ENCODE peak calls at places on chromosomes 11 and 22, in six cellular contexts. One of them, this sample, is unnamed.

GRCh38 chr11:44916797-44917196 is 33.9 kb downstream of the TP53I11 start:
- DNase-seq in lower lobe of right lung: no peak
- DNase-seq in activated B cell treated with CpG ODN at 0.5 μM for 24 hours: no peak
- DNase-seq in epithelial cell of esophagus: no peak
- DNase-seq in brain microvascular endothelial cell: no peak
- DNase-seq in progenitor cell of endocrine pancreas: no peak
- DNase-seq in this sample: no peak

GRCh38 chr11:87454246-87454645 is 416.5 kb downstream of the TMEM135 start:
- DNase-seq in lower lobe of right lung: no peak
- DNase-seq in epithelial cell of esophagus: peak
- DNase-seq in activated B cell treated with CpG ODN at 0.5 μM for 24 hours: no peak
- DNase-seq in progenitor cell of endocrine pancreas: no peak
- DNase-seq in brain microvascular endothelial cell: peak
- DNase-seq in this sample: no peak

GRCh38 chr11:8207080-8208000 is 38.5 kb upstream of the RIC3 start:
- DNase-seq in brain microvascular endothelial cell: no peak
- DNase-seq in lower lobe of right lung: no peak
- DNase-seq in epithelial cell of esophagus: no peak
- DNase-seq in progenitor cell of endocrine pancreas: no peak
- DNase-seq in activated B cell treated with CpG ODN at 0.5 μM for 24 hours: no peak
- DNase-seq in this sample: peak

GRCh38 chr22:44668190-44668885 is 33.7 kb upstream of the PRR5 start:
- DNase-seq in lower lobe of right lung: peak
- DNase-seq in epithelial cell of esophagus: no peak
- DNase-seq in progenitor cell of endocrine pancreas: peak
- DNase-seq in brain microvascular endothelial cell: no peak
- DNase-seq in activated B cell treated with CpG ODN at 0.5 μM for 24 hours: peak
- DNase-seq in this sample: no peak

GRCh38 chr11:116193321-116194114 is 579.3 kb downstream of the BUD13 start:
- DNase-seq in brain microvascular endothelial cell: peak
- DNase-seq in epithelial cell of esophagus: peak
- DNase-seq in activated B cell treated with CpG ODN at 0.5 μM for 24 hours: no peak
- DNase-seq in lower lobe of right lung: peak
- DNase-seq in progenitor cell of endocrine pancreas: peak
- DNase-seq in this sample: no peak

GRCh38 chr11:78350646-78351165 is 66.9 kb downstream of the GAB2 start:
- DNase-seq in activated B cell treated with CpG ODN at 0.5 μM for 24 hours: no peak
- DNase-seq in brain microvascular endothelial cell: no peak
- DNase-seq in epithelial cell of esophagus: no peak
- DNase-seq in lower lobe of right lung: no peak
- DNase-seq in progenitor cell of endocrine pancreas: no peak
- DNase-seq in this sample: peak

GRCh38 chr11:7977251-7977917 is 9.8 kb upstream of the EIF3F start:
- DNase-seq in epithelial cell of esophagus: peak
- DNase-seq in lower lobe of right lung: no peak
- DNase-seq in brain microvascular endothelial cell: peak
- DNase-seq in activated B cell treated with CpG ODN at 0.5 μM for 24 hours: no peak
- DNase-seq in progenitor cell of endocrine pancreas: no peak
- DNase-seq in this sample: peak

GRCh38 chr22:46352691-46353386 is 17.3 kb downstream of the TRMU start:
- DNase-seq in brain microvascular endothelial cell: peak
- DNase-seq in epithelial cell of esophagus: peak
- DNase-seq in progenitor cell of endocrine pancreas: no peak
- DNase-seq in activated B cell treated with CpG ODN at 0.5 μM for 24 hours: no peak
- DNase-seq in lower lobe of right lung: peak
- DNase-seq in this sample: no peak

GRCh38 chr22:36256474-36256873 is 3.5 kb downstream of the APOL1 start:
- DNase-seq in progenitor cell of endocrine pancreas: no peak
- DNase-seq in activated B cell treated with CpG ODN at 0.5 μM for 24 hours: no peak
- DNase-seq in epithelial cell of esophagus: no peak
- DNase-seq in brain microvascular endothelial cell: no peak
- DNase-seq in lower lobe of right lung: no peak
- DNase-seq in this sample: no peak

GRCh38 chr11:61041755-61042518 is 60.4 kb upstream of the CD5 start:
- DNase-seq in progenitor cell of endocrine pancreas: peak
- DNase-seq in brain microvascular endothelial cell: peak
- DNase-seq in lower lobe of right lung: no peak
- DNase-seq in epithelial cell of esophagus: no peak
- DNase-seq in activated B cell treated with CpG ODN at 0.5 μM for 24 hours: no peak
- DNase-seq in this sample: no peak

GRCh38 chr11:44673691-44674090 is 53.1 kb upstream of the TSPAN18 start:
- DNase-seq in lower lobe of right lung: no peak
- DNase-seq in progenitor cell of endocrine pancreas: no peak
- DNase-seq in epithelial cell of esophagus: no peak
- DNase-seq in activated B cell treated with CpG ODN at 0.5 μM for 24 hours: no peak
- DNase-seq in brain microvascular endothelial cell: no peak
- DNase-seq in this sample: no peak

GRCh38 chr11:117199061-117199915 is at the start of gene TAGLN:
- DNase-seq in epithelial cell of esophagus: peak
- DNase-seq in brain microvascular endothelial cell: peak
- DNase-seq in activated B cell treated with CpG ODN at 0.5 μM for 24 hours: no peak
- DNase-seq in lower lobe of right lung: peak
- DNase-seq in progenitor cell of endocrine pancreas: no peak
- DNase-seq in this sample: peak

GRCh38 chr11:101516546-101516945 is 67.3 kb downstream of the TRPC6 start:
- DNase-seq in epithelial cell of esophagus: no peak
- DNase-seq in brain microvascular endothelial cell: no peak
- DNase-seq in progenitor cell of endocrine pancreas: no peak
- DNase-seq in lower lobe of right lung: no peak
- DNase-seq in activated B cell treated with CpG ODN at 0.5 μM for 24 hours: no peak
- DNase-seq in this sample: no peak

GRCh38 chr11:57566564-57567209 is 785 bp downstream of the UBE2L6 start:
- DNase-seq in progenitor cell of endocrine pancreas: no peak
- DNase-seq in epithelial cell of esophagus: no peak
- DNase-seq in activated B cell treated with CpG ODN at 0.5 μM for 24 hours: no peak
- DNase-seq in lower lobe of right lung: no peak
- DNase-seq in brain microvascular endothelial cell: no peak
- DNase-seq in this sample: peak

GRCh38 chr11:92993004-92993403 is 23.6 kb downstream of the MTNR1B start:
- DNase-seq in progenitor cell of endocrine pancreas: no peak
- DNase-seq in lower lobe of right lung: no peak
- DNase-seq in epithelial cell of esophagus: no peak
- DNase-seq in brain microvascular endothelial cell: no peak
- DNase-seq in activated B cell treated with CpG ODN at 0.5 μM for 24 hours: no peak
- DNase-seq in this sample: no peak

GRCh38 chr11:6307879-6308278 is 12.4 kb downstream of the CAVIN3 start:
- DNase-seq in progenitor cell of endocrine pancreas: no peak
- DNase-seq in activated B cell treated with CpG ODN at 0.5 μM for 24 hours: no peak
- DNase-seq in epithelial cell of esophagus: peak
- DNase-seq in brain microvascular endothelial cell: peak
- DNase-seq in lower lobe of right lung: no peak
- DNase-seq in this sample: no peak

GRCh38 chr11:127680146-127680545 is 679.6 kb upstream of the KIRREL3 start:
- DNase-seq in activated B cell treated with CpG ODN at 0.5 μM for 24 hours: no peak
- DNase-seq in progenitor cell of endocrine pancreas: no peak
- DNase-seq in lower lobe of right lung: no peak
- DNase-seq in brain microvascular endothelial cell: no peak
- DNase-seq in epithelial cell of esophagus: no peak
- DNase-seq in this sample: no peak
- TF ChIP-seq CTCF in activated B cell treated with CpG ODN at 0.5 μM for 24 hours: no peak
- TF ChIP-seq CTCF in progenitor cell of endocrine pancreas: no peak
- TF ChIP-seq CTCF in lower lobe of right lung: no peak
- TF ChIP-seq CTCF in brain microvascular endothelial cell: no peak
- TF ChIP-seq CTCF in epithelial cell of esophagus: no peak
- TF ChIP-seq CTCF in this sample: no peak

DNA sequence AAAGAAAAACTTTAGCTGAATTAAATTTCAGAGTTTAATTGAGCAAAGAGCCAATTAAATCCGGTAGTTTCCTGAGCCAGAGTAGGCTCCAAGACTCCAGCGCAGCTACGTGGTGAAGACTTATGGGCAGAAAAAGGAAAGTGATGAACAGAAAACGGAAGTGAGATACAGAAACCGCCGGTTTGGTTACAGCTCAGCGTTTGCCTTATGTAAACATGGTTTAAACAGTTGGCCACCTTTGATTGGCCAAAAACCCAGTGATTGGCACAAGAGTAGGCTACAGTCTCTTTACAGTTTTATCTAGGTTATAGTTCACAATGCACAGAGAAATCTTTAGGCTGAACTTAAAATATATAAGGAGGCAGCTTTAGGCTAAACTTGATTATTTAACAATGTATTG is 723.4 kb downstream of the NTM start:
- DNase-seq in brain microvascular endothelial cell: no peak
- DNase-seq in activated B cell treated with CpG ODN at 0.5 μM for 24 hours: no peak
- DNase-seq in progenitor cell of endocrine pancreas: no peak
- DNase-seq in epithelial cell of esophagus: no peak
- DNase-seq in lower lobe of right lung: no peak
- DNase-seq in this sample: no peak
- TF ChIP-seq CTCF in brain microvascular endothelial cell: no peak
- TF ChIP-seq CTCF in activated B cell treated with CpG ODN at 0.5 μM for 24 hours: no peak
- TF ChIP-seq CTCF in progenitor cell of endocrine pancreas: no peak
- TF ChIP-seq CTCF in epithelial cell of esophagus: no peak
- TF ChIP-seq CTCF in lower lobe of right lung: no peak
- TF ChIP-seq CTCF in this sample: no peak

GRCh38 chr11:46183819-46184218 is 62.6 kb upstream of the PHF21A start:
- DNase-seq in activated B cell treated with CpG ODN at 0.5 μM for 24 hours: no peak
- DNase-seq in lower lobe of right lung: no peak
- DNase-seq in brain microvascular endothelial cell: peak
- DNase-seq in epithelial cell of esophagus: peak
- DNase-seq in progenitor cell of endocrine pancreas: no peak
- DNase-seq in this sample: peak

GRCh38 chr11:46188017-46188416 is 66.8 kb upstream of the PHF21A start:
- DNase-seq in lower lobe of right lung: no peak
- DNase-seq in brain microvascular endothelial cell: no peak
- DNase-seq in activated B cell treated with CpG ODN at 0.5 μM for 24 hours: no peak
- DNase-seq in epithelial cell of esophagus: no peak
- DNase-seq in progenitor cell of endocrine pancreas: no peak
- DNase-seq in this sample: no peak
- TF ChIP-seq CTCF in lower lobe of right lung: no peak
- TF ChIP-seq CTCF in brain microvascular endothelial cell: no peak
- TF ChIP-seq CTCF in activated B cell treated with CpG ODN at 0.5 μM for 24 hours: no peak
- TF ChIP-seq CTCF in epithelial cell of esophagus: no peak
- TF ChIP-seq CTCF in progenitor cell of endocrine pancreas: no peak
- TF ChIP-seq CTCF in this sample: no peak

GRCh38 chr22:42991010-42991651 is 23.8 kb downstream of the PACSIN2 start:
- DNase-seq in progenitor cell of endocrine pancreas: no peak
- DNase-seq in activated B cell treated with CpG ODN at 0.5 μM for 24 hours: no peak
- DNase-seq in lower lobe of right lung: no peak
- DNase-seq in epithelial cell of esophagus: peak
- DNase-seq in brain microvascular endothelial cell: peak
- DNase-seq in this sample: peak

GRCh38 chr22:42992886-42993479 is 22.0 kb downstream of the PACSIN2 start:
- DNase-seq in brain microvascular endothelial cell: no peak
- DNase-seq in epithelial cell of esophagus: no peak
- DNase-seq in lower lobe of right lung: no peak
- DNase-seq in activated B cell treated with CpG ODN at 0.5 μM for 24 hours: no peak
- DNase-seq in progenitor cell of endocrine pancreas: no peak
- DNase-seq in this sample: no peak

GRCh38 chr22:42992092-42992491 is 22.9 kb downstream of the PACSIN2 start:
- DNase-seq in activated B cell treated with CpG ODN at 0.5 μM for 24 hours: no peak
- DNase-seq in epithelial cell of esophagus: no peak
- DNase-seq in progenitor cell of endocrine pancreas: no peak
- DNase-seq in lower lobe of right lung: no peak
- DNase-seq in brain microvascular endothelial cell: no peak
- DNase-seq in this sample: no peak

GRCh38 chr22:42993651-42994275 is 21.2 kb downstream of the PACSIN2 start:
- DNase-seq in epithelial cell of esophagus: peak
- DNase-seq in brain microvascular endothelial cell: no peak
- DNase-seq in lower lobe of right lung: no peak
- DNase-seq in activated B cell treated with CpG ODN at 0.5 μM for 24 hours: no peak
- DNase-seq in progenitor cell of endocrine pancreas: no peak
- DNase-seq in this sample: peak

DNA sequence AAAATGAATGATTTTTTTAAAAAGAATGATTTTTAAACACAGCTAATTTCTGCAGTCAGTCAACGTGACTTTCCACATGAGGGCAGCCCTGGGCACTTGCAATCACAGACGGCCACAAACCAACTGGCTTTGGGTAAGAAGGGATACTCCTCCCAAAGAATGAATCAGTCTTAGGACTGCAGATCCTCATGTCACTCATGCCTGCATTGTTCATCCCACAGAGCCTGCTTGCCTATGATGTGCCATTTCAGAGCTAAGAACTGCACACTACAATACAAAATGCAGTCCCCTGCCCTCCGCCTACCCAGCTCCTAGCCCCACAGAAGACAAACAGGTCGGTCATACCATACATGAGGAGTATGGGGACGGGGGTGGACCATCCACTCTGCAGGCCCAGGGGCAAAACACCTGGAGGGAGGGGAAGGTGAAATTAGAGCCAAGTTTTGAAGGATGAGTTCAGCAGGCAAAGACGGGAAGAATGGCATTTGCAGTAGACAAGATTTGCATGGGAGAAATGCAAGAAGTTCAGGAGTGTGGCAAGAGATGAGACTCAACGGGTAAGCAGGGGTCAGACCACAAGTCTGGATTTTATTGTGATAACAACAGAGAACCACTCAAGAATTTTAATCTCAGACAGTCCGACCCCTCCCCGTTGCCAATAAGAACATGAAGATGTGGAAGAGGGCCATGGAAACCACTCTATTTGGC is 24.7 kb downstream of the PACSIN2 start:
- DNase-seq in lower lobe of right lung: no peak
- DNase-seq in activated B cell treated with CpG ODN at 0.5 μM for 24 hours: no peak
- DNase-seq in progenitor cell of endocrine pancreas: no peak
- DNase-seq in brain microvascular endothelial cell: peak
- DNase-seq in epithelial cell of esophagus: peak
- DNase-seq in this sample: peak
- TF ChIP-seq CTCF in lower lobe of right lung: peak
- TF ChIP-seq CTCF in activated B cell treated with CpG ODN at 0.5 μM for 24 hours: no peak
- TF ChIP-seq CTCF in progenitor cell of endocrine pancreas: no peak
- TF ChIP-seq CTCF in brain microvascular endothelial cell: peak
- TF ChIP-seq CTCF in epithelial cell of esophagus: peak
- TF ChIP-seq CTCF in this sample: peak

DNA sequence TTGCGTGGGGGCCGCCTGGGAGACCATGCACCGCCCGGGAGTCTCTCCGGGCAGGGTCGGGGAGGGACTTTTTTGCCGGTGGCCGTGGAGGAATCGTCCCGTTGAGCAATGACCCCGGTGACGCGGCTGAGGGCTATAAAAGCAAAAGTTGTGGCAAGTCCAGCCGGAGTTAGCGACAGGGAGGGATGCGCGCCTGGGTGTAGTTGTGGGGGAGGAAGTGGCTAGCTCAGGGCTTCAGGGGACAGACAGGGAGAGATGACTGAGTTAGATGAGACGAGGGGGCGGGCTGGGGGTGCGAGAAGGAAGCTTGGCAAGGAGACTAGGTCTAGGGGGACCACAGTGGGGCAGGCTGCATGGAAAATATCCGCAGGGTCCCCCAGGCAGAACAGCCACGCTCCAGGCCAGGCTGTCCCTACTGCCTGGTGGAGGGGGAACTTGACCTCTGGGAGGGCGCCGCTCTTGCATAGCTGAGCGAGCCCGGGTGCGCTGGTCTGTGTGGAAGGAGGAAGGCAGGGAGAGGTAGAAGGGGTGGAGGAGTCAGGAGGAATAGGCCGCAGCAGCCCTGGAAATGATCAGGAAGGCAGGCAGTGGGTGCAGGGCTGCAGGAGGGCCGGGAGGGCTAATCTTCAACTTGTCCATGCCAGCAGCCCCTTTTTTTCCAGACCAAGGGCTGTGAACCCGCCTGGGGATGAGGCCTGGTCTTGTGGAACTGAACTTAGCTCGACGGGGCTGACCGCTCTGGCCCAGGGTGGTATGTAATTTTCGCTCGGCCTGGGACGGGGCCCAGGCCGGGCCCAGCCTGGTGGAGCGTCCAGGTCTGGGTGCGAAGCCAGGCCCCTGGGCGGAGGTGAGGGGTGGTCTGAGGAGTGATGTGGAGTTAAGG is at the start of gene NEAT1:
- DNase-seq in lower lobe of right lung: peak
- DNase-seq in progenitor cell of endocrine pancreas: peak
- DNase-seq in activated B cell treated with CpG ODN at 0.5 μM for 24 hours: peak
- DNase-seq in brain microvascular endothelial cell: peak
- DNase-seq in epithelial cell of esophagus: peak
- DNase-seq in this sample: peak
- TF ChIP-seq CTCF in lower lobe of right lung: no peak
- TF ChIP-seq CTCF in progenitor cell of endocrine pancreas: no peak
- TF ChIP-seq CTCF in activated B cell treated with CpG ODN at 0.5 μM for 24 hours: no peak
- TF ChIP-seq CTCF in brain microvascular endothelial cell: no peak
- TF ChIP-seq CTCF in epithelial cell of esophagus: no peak
- TF ChIP-seq CTCF in this sample: no peak

GRCh38 chr11:1458340-1459218 is 28.0 kb downstream of the MOB2 start:
- DNase-seq in epithelial cell of esophagus: peak
- DNase-seq in activated B cell treated with CpG ODN at 0.5 μM for 24 hours: no peak
- DNase-seq in lower lobe of right lung: peak
- DNase-seq in progenitor cell of endocrine pancreas: no peak
- DNase-seq in brain microvascular endothelial cell: peak
- DNase-seq in this sample: no peak
- TF ChIP-seq CTCF in epithelial cell of esophagus: peak
- TF ChIP-seq CTCF in activated B cell treated with CpG ODN at 0.5 μM for 24 hours: no peak
- TF ChIP-seq CTCF in lower lobe of right lung: peak
- TF ChIP-seq CTCF in progenitor cell of endocrine pancreas: no peak
- TF ChIP-seq CTCF in brain microvascular endothelial cell: peak
- TF ChIP-seq CTCF in this sample: peak

This sample was measured in HFFc6.